ENCODE peak calls at places on chromosomes 3 and 15, in eight cellular contexts. A is neural crest cell, X is right cardiac atrium, E is Daoy, N is HAP-1, O is uterus, I is midbrain, K is lower lobe of right lung. H is an unnamed sample.

GRCh38 chr15:68187559-68187958 is 17.6 kb downstream of the CALML4 start:
- DNase-seq in O (peak; percentile 57), K (no peak), I (peak; percentile 73), X (peak; percentile 72), A (no peak), E (peak; percentile 24), N (no peak), H (peak; percentile 28)

GRCh38 chr15:59443341-59444081 is 5.5 kb downstream of the FAM81A start:
- DNase-seq in I (no peak), A (no peak), K (no peak), N (no peak), E (no peak), X (no peak), O (no peak), H (no peak)

GRCh38 chr3:36210840-36211655 is 169.3 kb upstream of the STAC start:
- DNase-seq in N (no peak), I (no peak), X (no peak), E (no peak), A (no peak), K (no peak), O (no peak), H (no peak)

GRCh38 chr3:174016186-174016585 is 618.6 kb downstream of the NLGN1 start:
- DNase-seq in K (no peak), N (no peak), I (no peak), X (no peak), O (no peak), A (no peak), E (peak; percentile 73), H (no peak)

GRCh38 chr3:123733805-123734526 is 149.1 kb upstream of the HACD2 start:
- DNase-seq in A (no peak), X (no peak), N (no peak), I (no peak), E (peak; percentile 90), K (no peak), O (no peak), H (no peak)

GRCh38 chr3:123188058-123188457 is 13.7 kb upstream of the SEC22A start:
- DNase-seq in I (no peak), O (no peak), E (no peak), A (no peak), X (no peak), N (no peak), K (no peak), H (no peak)

GRCh38 chr3:177905895-177906511 is 630.2 kb upstream of the KCNMB2 start:
- DNase-seq in O (no peak), A (no peak), N (no peak), K (no peak), X (no peak), I (peak; percentile 58), E (peak; percentile 53), H (no peak)

GRCh38 chr15:101006931-101007687 is 88.0 kb downstream of the LRRK1 start:
- DNase-seq in O (peak; percentile 83), K (peak; percentile 85), I (peak; percentile 76), X (peak; percentile 90), E (peak; percentile 83), A (peak; percentile 77), N (peak; percentile 89), H (peak; percentile 30)

GRCh38 chr3:130488288-130488687 is 28.7 kb upstream of the COL6A6 start:
- DNase-seq in I (no peak), N (no peak), E (no peak), X (no peak), O (no peak), A (no peak), K (no peak), H (no peak)

GRCh38 chr3:117873236-117873635 is 1161.4 kb downstream of the IGSF11 start:
- DNase-seq in A (no peak), X (peak; percentile 74), E (no peak), O (peak; percentile 15), N (no peak), I (peak; percentile 71), K (no peak), H (peak; percentile 7)

GRCh38 chr3:13529196-13529975 is 19.5 kb upstream of the FBLN2 start:
- DNase-seq in E (no peak), N (no peak), I (no peak), X (peak; percentile 34), A (no peak), K (no peak), O (no peak), H (no peak)

GRCh38 chr3:193768069-193768391 is 175.0 kb downstream of the OPA1 start:
- DNase-seq in N (no peak), X (no peak), E (peak; percentile 70), I (no peak), A (no peak), O (no peak), K (no peak), H (no peak)

GRCh38 chr3:81581966-81582599 is 179.4 kb downstream of the GBE1 start:
- DNase-seq in O (no peak), X (peak; percentile 24), N (peak; percentile 71), E (peak; percentile 19), K (no peak), A (peak; percentile 33), I (peak; percentile 7), H (no peak)

GRCh38 chr3:149638401-149639092 is 19.3 kb downstream of the WWTR1 start:
- DNase-seq in A (peak; percentile 12), N (peak; percentile 74), O (no peak), I (peak; percentile 31), E (peak; percentile 47), X (no peak), K (no peak), H (peak; percentile 6)

GRCh38 chr15:95932676-95933075 is 397.8 kb upstream of the NR2F2 start:
- DNase-seq in X (no peak), O (no peak), N (no peak), K (no peak), E (peak; percentile 56), I (no peak), A (no peak), H (no peak)

GRCh38 chr15:80953001-80953952 is 36.3 kb downstream of the MESD start:
- DNase-seq in X (no peak), A (no peak), E (no peak), O (no peak), I (no peak), N (no peak), K (no peak), H (no peak)

GRCh38 chr3:98705694-98706093 is 57.4 kb upstream of the ST3GAL6 start:
- DNase-seq in E (no peak), K (no peak), X (no peak), I (no peak), O (no peak), A (no peak), N (no peak), H (no peak)

GRCh38 chr3:41190509-41191284 is 8.6 kb upstream of the CTNNB1 start:
- DNase-seq in N (no peak), X (no peak), E (no peak), I (no peak), O (no peak), K (no peak), A (no peak), H (no peak)

GRCh38 chr3:161323926-161324621 is 47.2 kb downstream of the SPTSSB start:
- DNase-seq in I (no peak), X (no peak), O (no peak), A (no peak), E (no peak), N (no peak), K (no peak), H (no peak)

GRCh38 chr3:128489860-128490649 is 2.9 kb downstream of the GATA2 start:
- DNase-seq in A (peak; percentile 49), X (peak; percentile 75), K (peak; percentile 49), N (peak; percentile 70), E (peak; percentile 63), I (no peak), O (peak; percentile 56), H (no peak)

GRCh38 chr3:184345678-184346144 is 8.3 kb downstream of the FAM131A start:
- DNase-seq in O (no peak), N (peak; percentile 82), E (peak; percentile 69), X (peak; percentile 76), A (peak; percentile 44), I (peak; percentile 92), K (peak; percentile 74), H (peak; percentile 93)

GRCh38 chr3:43505351-43505750 is 116.5 kb downstream of the ANO10 start:
- DNase-seq in A (no peak), X (no peak), N (no peak), O (no peak), K (no peak), I (no peak), E (peak; percentile 14), H (no peak)